ENCODE peak calls at places on chromosomes 2 and 18, in four cellular contexts. M is upper lobe of right lung; Z is GM12891; I is activated CD8-positive, alpha-beta T cell treated with anti-CD3 and anti-CD28 coated beads for 36 hours. W is an unnamed sample.

GRCh38 chr2:39606585-39606984 is 59.1 kb upstream of the TMEM178A start:
- DNase-seq in M (no peak), I (no peak), Z (no peak), W (no peak)

GRCh38 chr18:76435321-76435989 is 59.6 kb downstream of the ZNF516 start:
- DNase-seq in I (no peak), Z (no peak), M (no peak), W (no peak)

GRCh38 chr2:63692002-63692606 is 103.3 kb downstream of the MDH1 start:
- DNase-seq in I (peak; percentile 30), Z (peak; percentile 18), M (no peak), W (no peak)

GRCh38 chr18:74745658-74746403 is 148.2 kb downstream of the ZNF407 start:
- DNase-seq in Z (no peak), I (no peak), M (no peak), W (no peak)

GRCh38 chr2:240258685-240259084 is 118.2 kb upstream of the OTOS start:
- DNase-seq in M (no peak), I (no peak), Z (no peak), W (peak; percentile 75)

GRCh38 chr2:115294999-115295398 is 852.6 kb downstream of the DPP10 start:
- DNase-seq in M (no peak), Z (no peak), I (no peak), W (no peak)

GRCh38 chr2:157179706-157180105 is 77.8 kb upstream of the GALNT5 start:
- DNase-seq in I (no peak), Z (no peak), M (no peak), W (no peak)

GRCh38 chr2:207945201-207945600 is 80.1 kb downstream of the PLEKHM3 start:
- DNase-seq in Z (no peak), I (no peak), M (no peak), W (no peak)

GRCh38 chr2:75558132-75558530 is 2.6 kb downstream of the EVA1A start:
- DNase-seq in Z (no peak), M (no peak), I (no peak), W (no peak)

GRCh38 chr2:181313845-181314244 is 143.3 kb upstream of the ITGA4 start:
- DNase-seq in I (no peak), Z (no peak), M (no peak), W (no peak)

GRCh38 chr2:168210898-168211570 is 36.4 kb downstream of the STK39 start:
- DNase-seq in I (no peak), M (no peak), Z (no peak), W (no peak)

GRCh38 chr18:22550861-22551260 is 133.1 kb upstream of the CTAGE1 start:
- DNase-seq in M (no peak), Z (no peak), I (no peak), W (no peak)

GRCh38 chr2:102826904-102827303 is 65.1 kb downstream of the TMEM182 start:
- DNase-seq in I (no peak), Z (no peak), M (no peak), W (no peak)

GRCh38 chr2:202278944-202279343 is 13.4 kb downstream of the NOP58 start:
- DNase-seq in I (no peak), M (no peak), Z (no peak), W (no peak)

GRCh38 chr2:205806126-205806905 is 124.0 kb downstream of the NRP2 start:
- DNase-seq in M (peak; percentile 86), I (no peak), Z (no peak), W (no peak)

GRCh38 chr18:471701-472100 is 28.8 kb downstream of the COLEC12 start:
- DNase-seq in M (no peak), Z (no peak), I (no peak), W (no peak)

GRCh38 chr2:83063933-83064332 is 1395.1 kb downstream of the SUCLG1 start:
- DNase-seq in I (no peak), M (no peak), Z (no peak), W (no peak)

GRCh38 chr2:43319541-43319940 is 93.1 kb upstream of the ZFP36L2 start:
- DNase-seq in Z (no peak), I (no peak), M (no peak), W (no peak)

GRCh38 chr18:57771626-57772025 is 31.5 kb downstream of the ATP8B1 start:
- DNase-seq in Z (no peak), I (no peak), M (no peak), W (no peak)

GRCh38 chr2:100741880-100742814 is 77.8 kb upstream of the NPAS2 start:
- DNase-seq in M (no peak), Z (no peak), I (no peak), W (no peak)

GRCh38 chr18:33761363-33761762 is 183.3 kb downstream of the ASXL3 start:
- DNase-seq in I (peak; percentile 11), M (no peak), Z (no peak), W (no peak)

GRCh38 chr2:142603761-142604160 is 273.7 kb upstream of the KYNU start:
- DNase-seq in M (no peak), Z (no peak), I (no peak), W (no peak)

GRCh38 chr2:48207201-48207641 is 300.9 kb upstream of the FBXO11 start:
- DNase-seq in I (no peak), M (no peak), Z (no peak), W (no peak)

GRCh38 chr2:220455389-220455788 is 828.0 kb downstream of the SLC4A3 start:
- DNase-seq in Z (no peak), M (no peak), I (no peak), W (no peak)

GRCh38 chr2:25228848-25229674 is 60.7 kb upstream of the POMC start:
- DNase-seq in Z (peak; percentile 61), M (peak; percentile 78), I (peak; percentile 50), W (no peak)

GRCh38 chr2:188307850-188308283 is 16.2 kb downstream of the GULP1 start:
- DNase-seq in M (no peak), Z (no peak), I (no peak), W (no peak)

GRCh38 chr2:102037681-102038080 is 45.9 kb downstream of the IL1R2 start:
- DNase-seq in I (no peak), M (no peak), Z (no peak), W (no peak)

GRCh38 chr2:207539470-207539869 is 9.7 kb downstream of the CREB1 start:
- DNase-seq in Z (no peak), M (no peak), I (no peak), W (no peak)

GRCh38 chr2:127082974-127083373 is 24.0 kb downstream of the BIN1 start:
- DNase-seq in M (no peak), I (no peak), Z (no peak), W (no peak)

GRCh38 chr2:177897278-177897677 is 175.3 kb downstream of the PDE11A start:
- DNase-seq in Z (no peak), M (no peak), I (no peak), W (no peak)

GRCh38 chr18:41146301-41146700 is 808.7 kb upstream of the PIK3C3 start:
- DNase-seq in I (no peak), Z (no peak), M (no peak), W (no peak)

GRCh38 chr2:168607992-168608391 is 151.9 kb downstream of the CERS6 start:
- DNase-seq in Z (no peak), M (no peak), I (no peak), W (no peak)

W was measured in kidney.